ENCODE peak calls at places on chromosomes 2 and 18, in seven cellular contexts. O, B, D, Z, I, U and Q are unnamed samples.

GRCh38 chr2:48699377-48699951 is 56.1 kb downstream of the LHCGR start:
- DNase-seq in O (no peak), B (no peak), D (no peak), Z (no peak), I (no peak), U (no peak), Q (no peak)

GRCh38 chr2:105903051-105903674 is 158.5 kb downstream of the NCK2 start:
- DNase-seq in O (no peak), B (no peak), D (no peak), Z (no peak), I (no peak), U (no peak), Q (no peak)

GRCh38 chr18:10010611-10011015 is 96.8 kb downstream of the VAPA start:
- DNase-seq in O (peak), B (no peak), D (peak), Z (no peak), I (peak), U (no peak), Q (peak)

GRCh38 chr2:187075106-187076070 is 226.4 kb upstream of the ZSWIM2 start:
- DNase-seq in O (no peak), B (no peak), D (no peak), Z (no peak), I (no peak), U (no peak), Q (no peak)

GRCh38 chr2:83594841-83595720 is 864.0 kb downstream of the SUCLG1 start:
- DNase-seq in O (no peak), B (no peak), D (no peak), Z (no peak), I (no peak), U (no peak), Q (peak)

GRCh38 chr2:100853909-100854810 is 34.2 kb downstream of the NPAS2 start:
- DNase-seq in O (no peak), B (no peak), D (no peak), Z (no peak), I (no peak), U (no peak), Q (no peak)

GRCh38 chr2:173288561-173288960 is 66.1 kb upstream of the CDCA7 start:
- DNase-seq in O (no peak), B (no peak), D (no peak), Z (no peak), I (no peak), U (no peak), Q (peak)

GRCh38 chr2:26573241-26573925 is 67.8 kb downstream of the CIB4 start:
- DNase-seq in O (no peak), B (no peak), D (no peak), Z (peak), I (no peak), U (no peak), Q (no peak)

GRCh38 chr18:74286106-74286856 is 5.5 kb downstream of the CYB5A start:
- DNase-seq in O (no peak), B (no peak), D (no peak), Z (no peak), I (no peak), U (no peak), Q (no peak)

GRCh38 chr2:45612265-45612664 is 1.2 kb upstream of the SRBD1 start:
- DNase-seq in O (no peak), B (no peak), D (no peak), Z (no peak), I (no peak), U (no peak), Q (no peak)

GRCh38 chr2:45610281-45611019 is 617 bp downstream of the SRBD1 start:
- DNase-seq in O (peak), B (peak), D (peak), Z (peak), I (peak), U (peak), Q (no peak)

GRCh38 chr2:45606801-45607200 is 4.3 kb downstream of the SRBD1 start:
- DNase-seq in O (no peak), B (no peak), D (no peak), Z (no peak), I (no peak), U (no peak), Q (no peak)

GRCh38 chr2:45611020-45611737 is at the start of gene SRBD1:
- DNase-seq in O (peak), B (peak), D (peak), Z (peak), I (peak), U (peak), Q (peak)

DNA sequence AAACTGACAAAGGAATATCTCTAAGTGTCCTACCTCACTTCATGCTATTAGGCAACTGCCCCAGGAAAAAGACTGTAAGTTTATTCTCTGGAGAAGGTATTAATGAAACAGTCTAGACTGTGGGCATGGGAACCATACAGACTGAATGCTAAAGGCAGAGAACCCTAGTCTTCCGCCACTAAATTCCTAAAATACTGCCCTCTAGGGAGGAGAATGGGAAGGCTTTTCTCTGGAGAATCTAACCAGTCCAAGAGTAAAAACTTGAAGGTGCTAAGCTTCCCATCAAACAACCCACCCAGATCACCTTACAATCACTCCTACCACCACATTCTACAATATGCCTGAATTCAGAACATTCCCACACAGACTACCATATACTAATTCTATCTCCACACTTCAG is 3.4 kb downstream of the SRBD1 start:
- DNase-seq in O (no peak), B (no peak), D (no peak), Z (no peak), I (no peak), U (no peak), Q (no peak)
- TF ChIP-seq CTCF in O (no peak), B (peak), D (peak), Z (no peak), I (no peak), U (no peak), Q (peak)

GRCh38 chr2:156189584-156189983 is 142.9 kb downstream of the NR4A2 start:
- DNase-seq in O (no peak), B (no peak), D (no peak), Z (no peak), I (no peak), U (no peak), Q (no peak)

GRCh38 chr2:156190532-156190931 is 142.0 kb downstream of the NR4A2 start:
- DNase-seq in O (no peak), B (no peak), D (no peak), Z (no peak), I (no peak), U (no peak), Q (no peak)

GRCh38 chr2:156189143-156189542 is 143.4 kb downstream of the NR4A2 start:
- DNase-seq in O (no peak), B (no peak), D (no peak), Z (no peak), I (no peak), U (no peak), Q (no peak)

GRCh38 chr2:156191547-156191946 is 141.0 kb downstream of the NR4A2 start:
- DNase-seq in O (no peak), B (no peak), D (no peak), Z (no peak), I (no peak), U (no peak), Q (no peak)

DNA sequence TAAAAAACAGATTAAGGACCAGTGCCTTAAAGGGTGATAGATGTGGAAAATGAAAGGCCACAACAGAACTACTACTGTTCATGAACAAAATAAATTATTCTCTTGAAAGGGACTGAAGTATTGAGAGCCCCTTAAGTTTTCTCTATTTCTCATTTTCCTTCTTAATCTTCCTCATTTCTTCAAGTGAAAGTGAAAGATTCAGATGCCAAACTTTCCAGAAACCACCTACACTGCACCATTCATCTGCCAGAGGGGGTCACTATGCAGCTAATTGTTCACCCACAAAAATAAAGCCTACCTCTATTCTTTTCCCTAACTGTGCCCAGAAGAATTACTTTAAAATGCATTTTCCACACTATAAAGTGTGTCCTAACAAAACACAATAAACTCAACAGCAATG is 140.1 kb downstream of the NR4A2 start:
- DNase-seq in O (no peak), B (no peak), D (no peak), Z (no peak), I (no peak), U (no peak), Q (no peak)
- TF ChIP-seq CTCF in O (no peak), B (no peak), D (no peak), Z (no peak), I (no peak), U (no peak), Q (peak)

DNA sequence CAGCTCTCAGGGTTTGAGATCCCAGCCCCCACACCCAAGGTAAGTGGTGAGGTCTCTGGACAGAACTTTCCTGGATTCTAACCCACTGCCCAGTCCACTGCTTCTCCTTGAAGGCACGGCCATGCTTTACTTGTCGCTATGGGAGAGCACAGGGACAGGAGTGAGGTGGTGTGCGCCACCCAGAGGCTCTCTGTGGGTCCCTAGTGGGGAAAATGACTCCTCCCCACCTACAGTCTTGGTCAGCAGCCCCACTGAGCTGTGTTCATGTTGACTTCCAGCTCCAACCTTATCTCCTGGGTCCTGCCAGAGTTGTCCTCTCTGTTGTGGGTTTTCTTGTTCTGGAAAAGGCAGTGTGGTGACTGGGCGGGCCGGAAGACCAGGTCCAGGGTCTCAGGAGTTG is 11.1 kb downstream of the TET3 start:
- DNase-seq in O (no peak), B (no peak), D (no peak), Z (no peak), I (no peak), U (no peak), Q (no peak)
- TF ChIP-seq CTCF in O (no peak), B (no peak), D (no peak), Z (no peak), I (no peak), U (no peak), Q (peak)

DNA sequence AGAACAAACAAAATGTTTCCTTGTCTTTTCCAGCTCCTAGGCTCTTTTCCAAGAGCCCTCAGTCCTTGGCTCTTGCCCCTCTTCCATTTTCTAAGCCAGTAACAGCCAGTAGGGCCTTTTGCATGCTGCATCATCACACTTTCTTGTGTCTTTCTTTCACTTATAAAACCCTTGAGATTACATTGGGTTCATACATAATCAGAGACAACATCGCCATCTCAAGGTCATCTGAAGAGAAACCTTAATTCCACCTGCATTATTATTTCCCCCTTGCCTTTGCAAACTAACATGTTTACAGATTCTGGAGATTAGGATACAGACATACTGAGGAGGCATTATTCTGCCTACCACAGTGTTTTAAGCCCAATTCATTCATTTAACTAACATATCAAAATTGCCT is 697.3 kb downstream of the TRIB2 start:
- DNase-seq in O (no peak), B (no peak), D (no peak), Z (no peak), I (no peak), U (no peak), Q (no peak)
- TF ChIP-seq CTCF in O (no peak), B (no peak), D (no peak), Z (no peak), I (no peak), U (no peak), Q (no peak)

DNA sequence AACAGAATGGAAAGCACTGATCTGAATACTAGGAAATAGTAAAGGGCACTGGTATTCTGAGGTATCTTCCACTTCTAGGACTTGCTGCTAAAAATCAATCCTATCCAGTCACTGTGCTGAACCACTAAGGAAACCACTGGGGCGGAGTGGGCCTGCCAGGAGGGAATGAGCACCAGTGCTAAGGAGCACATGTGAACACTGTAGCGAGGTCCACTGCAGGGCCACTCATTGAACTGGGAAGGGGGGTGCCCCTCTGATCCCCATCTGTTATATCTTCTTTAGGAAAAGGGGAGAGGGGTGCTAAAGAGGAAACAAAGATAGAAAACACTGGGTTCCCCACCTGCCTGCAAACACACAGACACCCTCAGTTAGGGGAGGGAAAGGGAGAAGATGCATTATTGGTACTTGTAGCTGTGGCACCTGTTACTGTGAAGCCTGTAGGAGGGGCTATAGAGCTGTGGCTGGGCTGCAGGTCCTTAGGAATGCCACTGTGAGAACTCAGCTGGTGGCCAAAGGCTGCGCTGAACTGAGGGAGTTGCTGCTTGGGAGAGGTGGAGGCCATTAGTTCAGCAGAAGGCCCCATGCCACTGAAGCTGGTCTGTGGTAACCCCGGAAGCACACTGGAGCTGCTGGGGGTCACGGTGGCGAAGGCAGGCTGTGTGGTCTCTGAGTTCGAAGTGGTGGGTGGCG is 81.8 kb downstream of the INO80D start:
- DNase-seq in O (no peak), B (no peak), D (no peak), Z (no peak), I (no peak), U (no peak), Q (no peak)
- TF ChIP-seq CTCF in O (no peak), B (peak), D (no peak), Z (peak), I (no peak), U (peak), Q (peak)

GRCh38 chr18:47756364-47757016 is 174.0 kb downstream of the SMAD2 start:
- DNase-seq in O (no peak), B (peak), D (peak), Z (no peak), I (no peak), U (peak), Q (no peak)

GRCh38 chr18:47755102-47755456 is 175.4 kb downstream of the SMAD2 start:
- DNase-seq in O (no peak), B (no peak), D (no peak), Z (no peak), I (no peak), U (no peak), Q (no peak)

GRCh38 chr18:47752796-47753645 is 177.4 kb downstream of the SMAD2 start:
- DNase-seq in O (no peak), B (no peak), D (no peak), Z (no peak), I (no peak), U (no peak), Q (no peak)

GRCh38 chr18:47758000-47758399 is 172.5 kb downstream of the SMAD2 start:
- DNase-seq in O (no peak), B (no peak), D (no peak), Z (no peak), I (no peak), U (no peak), Q (no peak)

GRCh38 chr18:47754311-47755101 is 176.0 kb downstream of the SMAD2 start:
- DNase-seq in O (no peak), B (peak), D (no peak), Z (peak), I (no peak), U (peak), Q (no peak)
- TF ChIP-seq CTCF in O (no peak), B (peak), D (peak), Z (peak), I (no peak), U (peak), Q (peak)

GRCh38 chr18:5890261-5890605 is 5.1 kb downstream of the TMEM200C start:
- DNase-seq in O (no peak), B (no peak), D (peak), Z (no peak), I (peak), U (no peak), Q (no peak)

GRCh38 chr18:5894215-5894612 is 1.1 kb downstream of the TMEM200C start:
- DNase-seq in O (no peak), B (no peak), D (no peak), Z (no peak), I (no peak), U (peak), Q (no peak)

GRCh38 chr18:5891361-5892215 is 3.7 kb downstream of the TMEM200C start:
- DNase-seq in O (no peak), B (no peak), D (peak), Z (peak), I (no peak), U (peak), Q (no peak)

GRCh38 chr18:5892772-5893431 is 2.4 kb downstream of the TMEM200C start:
- DNase-seq in O (no peak), B (no peak), D (no peak), Z (no peak), I (no peak), U (peak), Q (no peak)

DNA sequence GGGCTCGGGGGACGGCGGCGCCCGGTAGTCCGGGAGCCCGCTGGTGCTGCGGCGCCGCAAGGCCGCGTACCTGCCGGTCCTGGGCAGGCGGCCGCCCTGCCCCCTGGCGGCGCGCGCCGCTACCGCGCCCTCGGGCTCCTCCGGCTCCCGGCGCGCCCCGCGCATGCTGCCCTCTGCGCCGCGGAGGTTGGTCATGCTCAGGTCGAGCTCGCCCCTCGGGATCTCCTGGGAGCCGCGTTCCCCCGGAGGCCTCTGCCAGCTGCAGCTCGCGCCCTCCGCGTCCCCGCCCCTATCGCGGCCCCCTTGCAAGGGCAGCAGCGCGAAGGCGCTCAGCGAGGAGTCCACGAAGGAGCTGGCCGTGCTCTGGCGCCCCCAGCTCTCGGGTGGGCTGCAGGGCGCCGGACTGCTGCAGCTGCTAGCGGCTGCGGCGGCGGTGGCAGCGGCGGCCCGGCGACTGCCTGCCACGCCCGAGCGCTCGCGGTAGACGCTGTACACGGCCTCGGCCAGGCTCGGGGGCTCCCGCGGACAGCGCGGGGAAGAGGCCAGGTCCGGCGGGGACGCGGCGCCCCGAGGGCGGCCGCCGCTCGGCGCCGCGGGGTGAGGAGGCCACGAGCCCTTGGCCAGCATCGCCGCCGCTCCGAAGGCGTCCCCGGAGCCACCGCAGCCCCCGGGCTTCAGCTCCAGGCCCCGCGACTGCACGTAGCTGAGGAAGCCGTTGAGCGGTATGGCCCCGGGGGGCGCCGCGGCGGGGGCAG is 4.5 kb downstream of the TMEM200C start:
- DNase-seq in O (peak), B (peak), D (no peak), Z (peak), I (no peak), U (peak), Q (no peak)
- TF ChIP-seq CTCF in O (peak), B (peak), D (peak), Z (peak), I (no peak), U (peak), Q (no peak)

GRCh38 chr18:31413137-31413536 is 34.4 kb upstream of the DSG3 start:
- DNase-seq in O (no peak), B (no peak), D (no peak), Z (no peak), I (no peak), U (no peak), Q (no peak)

GRCh38 chr18:31410716-31411483 is 34.3 kb downstream of the DSG4 start:
- DNase-seq in O (no peak), B (no peak), D (no peak), Z (peak), I (no peak), U (no peak), Q (no peak)

GRCh38 chr18:31407649-31408048 is 31.1 kb downstream of the DSG4 start:
- DNase-seq in O (no peak), B (no peak), D (no peak), Z (no peak), I (no peak), U (peak), Q (no peak)

GRCh38 chr18:31409301-31409700 is 32.7 kb downstream of the DSG4 start:
- DNase-seq in O (no peak), B (no peak), D (no peak), Z (no peak), I (no peak), U (no peak), Q (no peak)
- TF ChIP-seq CTCF in O (no peak), B (no peak), D (no peak), Z (no peak), I (no peak), U (no peak), Q (no peak)

DNA sequence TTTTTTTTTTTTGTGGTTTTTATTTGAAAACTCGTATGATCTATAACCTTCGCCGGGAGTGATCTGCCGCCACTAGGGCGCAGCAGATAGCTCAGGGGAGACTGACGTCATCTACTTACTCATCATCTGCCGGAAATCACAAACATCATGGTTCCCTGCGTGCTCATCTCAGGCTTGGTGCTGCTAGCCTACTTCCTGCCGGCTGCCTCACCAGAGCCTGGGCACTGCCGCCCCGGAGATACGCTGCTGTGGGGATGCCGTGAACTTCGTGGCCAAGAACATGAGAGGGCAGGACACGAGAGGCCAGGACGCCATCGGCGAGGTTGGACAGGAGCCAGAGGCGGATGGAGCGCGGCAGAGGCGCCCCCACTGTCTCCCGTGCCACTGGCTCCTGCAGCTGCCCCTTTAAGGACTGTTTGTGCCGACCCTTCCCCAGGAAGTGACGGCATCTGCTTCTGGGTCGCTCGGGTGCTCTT is 68.8 kb downstream of the DOK6 start:
- DNase-seq in O (no peak), B (no peak), D (no peak), Z (peak), I (no peak), U (no peak), Q (no peak)
- TF ChIP-seq CTCF in O (no peak), B (peak), D (no peak), Z (no peak), I (no peak), U (no peak), Q (no peak)